ENCODE peak calls at places on chromosomes 3 and 15, in four cellular contexts. Z is activated naive CD8-positive, alpha-beta T cell treated with anti-CD3 and anti-CD28 coated beads, Interleukin-2, amount 50 U/mL, for 24 hours; K is GM04503; Y is LoVo. X is an unnamed sample.

GRCh38 chr3:96959902-96960596 is 145.7 kb downstream of the EPHA6 start:
- DNase-seq in Z (no peak), K (no peak), Y (peak; percentile 45), X (no peak)

GRCh38 chr15:88881781-88882180 is 13.6 kb downstream of the HAPLN3 start:
- DNase-seq in Z (no peak), K (no peak), Y (no peak), X (no peak)

GRCh38 chr3:177420643-177421042 is 223.4 kb upstream of the TBL1XR1 start:
- DNase-seq in Z (no peak), K (peak; percentile 51), Y (no peak), X (no peak)

GRCh38 chr3:119310052-119310451 is 15.9 kb downstream of the ARHGAP31 start:
- DNase-seq in Z (no peak), K (peak; percentile 97), Y (peak; percentile 38), X (no peak)

GRCh38 chr3:161142486-161142885 is 37.3 kb upstream of the B3GALNT1 start:
- DNase-seq in Z (no peak), K (peak; percentile 6), Y (no peak), X (no peak)

GRCh38 chr3:72086051-72086711 is 301.2 kb upstream of the PROK2 start:
- DNase-seq in Z (no peak), K (no peak), Y (no peak), X (no peak)

GRCh38 chr3:176510097-176510496 is 687.2 kb downstream of the TBL1XR1 start:
- DNase-seq in Z (no peak), K (no peak), Y (no peak), X (no peak)

GRCh38 chr3:196454935-196455334 is 22.7 kb upstream of the UBXN7 start:
- DNase-seq in Z (no peak), K (no peak), Y (no peak), X (no peak)

GRCh38 chr3:171461087-171461917 is 1.1 kb upstream of the TNIK start:
- DNase-seq in Z (peak; percentile 31), K (no peak), Y (peak; percentile 6), X (no peak)

X was measured in HepG2.